ENCODE peak calls at places on chromosome 1, in seven cellular contexts. U is heart left ventricle, N is brain microvascular endothelial cell, R is cardiac muscle cell, X is prostate gland, I is right atrium auricular region, Q is BJ. V is an unnamed sample.

GRCh38 chr1:35844826-35845225 is 37.0 kb downstream of the AGO4 start:
- DNase-seq in U (no peak), N (no peak), R (no peak), X (no peak), I (no peak), Q (no peak), V (no peak)

GRCh38 chr1:53656062-53656915 is 82.7 kb downstream of the GLIS1 start:
- DNase-seq in U (no peak), N (peak), R (peak), X (no peak), I (no peak), Q (peak), V (no peak)

GRCh38 chr1:93591833-93592635 is 89.6 kb downstream of the BCAR3 start:
- DNase-seq in U (no peak), N (no peak), R (no peak), X (peak), I (no peak), Q (no peak), V (no peak)

GRCh38 chr1:77556045-77556444 is 126.4 kb downstream of the ZZZ3 start:
- DNase-seq in U (no peak), N (no peak), R (no peak), X (no peak), I (no peak), Q (no peak), V (no peak)

GRCh38 chr1:59556802-59557548 is 257.8 kb upstream of the HOOK1 start:
- DNase-seq in U (no peak), N (no peak), R (no peak), X (no peak), I (no peak), Q (no peak), V (no peak)

GRCh38 chr1:187491082-187491720 is 662.5 kb downstream of the PLA2G4A start:
- DNase-seq in U (no peak), N (no peak), R (no peak), X (no peak), I (no peak), Q (no peak), V (no peak)

GRCh38 chr1:3651939-3652537 is at the start of gene TP73:
- DNase-seq in U (no peak), N (no peak), R (peak), X (no peak), I (no peak), Q (no peak), V (no peak)

GRCh38 chr1:28163496-28164120 is 12.9 kb downstream of the PTAFR start:
- DNase-seq in U (no peak), N (no peak), R (peak), X (no peak), I (no peak), Q (no peak), V (no peak)

GRCh38 chr1:40944326-40944725 is 35.2 kb upstream of the CTPS1 start:
- DNase-seq in U (no peak), N (peak), R (peak), X (peak), I (peak), Q (peak), V (no peak)

DNA sequence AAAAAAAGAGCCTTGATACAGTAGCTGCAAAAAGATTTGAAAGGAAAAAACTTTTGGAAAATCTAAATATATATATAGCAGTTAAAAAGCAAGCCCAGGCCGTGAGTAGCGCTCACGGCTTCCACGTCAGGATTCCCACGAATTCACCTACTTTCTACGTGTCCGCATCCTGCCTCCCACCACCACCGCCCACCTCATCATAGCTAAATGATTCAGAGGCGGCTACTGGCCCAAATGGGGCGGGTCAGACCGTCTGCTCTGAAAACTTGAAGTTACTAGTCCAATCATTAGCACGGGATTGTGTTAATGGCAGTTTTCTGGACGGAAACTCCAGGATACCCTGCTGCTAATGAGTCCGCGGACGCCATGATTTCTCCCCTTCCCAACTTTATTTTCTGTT is 1.3 kb upstream of the CCSAP start:
- DNase-seq in U (no peak), N (no peak), R (no peak), X (no peak), I (no peak), Q (no peak), V (no peak)
- H3K4me3 ChIP-seq in U (no peak), N (no peak), R (no peak), X (no peak), I (peak), Q (no peak), V (peak)

DNA sequence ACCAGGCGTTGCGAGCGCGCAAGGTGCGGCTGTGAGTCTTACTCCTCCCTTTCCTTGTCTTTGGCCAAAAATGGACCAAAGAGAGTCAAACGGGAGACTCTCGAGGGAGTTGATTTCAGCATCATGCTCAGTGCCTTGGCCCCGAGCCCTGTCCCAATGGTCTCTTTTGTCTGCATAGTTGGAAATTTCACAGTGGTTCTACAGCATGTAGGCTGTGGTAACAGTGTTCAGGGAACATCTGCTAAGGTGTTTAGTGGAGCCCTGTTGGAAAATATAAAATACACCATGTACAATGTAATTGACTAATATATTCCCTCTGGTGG is 2.7 kb downstream of the CACNA1E start:
- DNase-seq in U (peak), N (no peak), R (no peak), X (no peak), I (no peak), Q (no peak), V (no peak)
- TF ChIP-seq CTCF in U (no peak), N (no peak), R (no peak), X (no peak), I (no peak), Q (no peak), V (no peak)

GRCh38 chr1:2052096-2052569 is 1.9 kb downstream of the PRKCZ start:
- DNase-seq in U (no peak), N (no peak), R (no peak), X (no peak), I (no peak), Q (no peak), V (no peak)

GRCh38 chr1:2052756-2053155 is 2.5 kb downstream of the PRKCZ start:
- DNase-seq in U (no peak), N (no peak), R (no peak), X (no peak), I (no peak), Q (no peak), V (no peak)

GRCh38 chr1:2049517-2050481 is at the start of gene PRKCZ:
- DNase-seq in U (peak), N (no peak), R (peak), X (peak), I (peak), Q (no peak), V (no peak)

GRCh38 chr1:2050482-2050792 is 226 bp downstream of the PRKCZ start:
- DNase-seq in U (no peak), N (no peak), R (no peak), X (no peak), I (no peak), Q (no peak), V (no peak)

GRCh38 chr1:2050793-2051682 is 827 bp downstream of the PRKCZ start:
- DNase-seq in U (no peak), N (no peak), R (no peak), X (no peak), I (no peak), Q (no peak), V (no peak)
- H3K4me3 ChIP-seq in U (peak), N (no peak), R (peak), X (peak), I (peak), Q (no peak), V (peak)

DNA sequence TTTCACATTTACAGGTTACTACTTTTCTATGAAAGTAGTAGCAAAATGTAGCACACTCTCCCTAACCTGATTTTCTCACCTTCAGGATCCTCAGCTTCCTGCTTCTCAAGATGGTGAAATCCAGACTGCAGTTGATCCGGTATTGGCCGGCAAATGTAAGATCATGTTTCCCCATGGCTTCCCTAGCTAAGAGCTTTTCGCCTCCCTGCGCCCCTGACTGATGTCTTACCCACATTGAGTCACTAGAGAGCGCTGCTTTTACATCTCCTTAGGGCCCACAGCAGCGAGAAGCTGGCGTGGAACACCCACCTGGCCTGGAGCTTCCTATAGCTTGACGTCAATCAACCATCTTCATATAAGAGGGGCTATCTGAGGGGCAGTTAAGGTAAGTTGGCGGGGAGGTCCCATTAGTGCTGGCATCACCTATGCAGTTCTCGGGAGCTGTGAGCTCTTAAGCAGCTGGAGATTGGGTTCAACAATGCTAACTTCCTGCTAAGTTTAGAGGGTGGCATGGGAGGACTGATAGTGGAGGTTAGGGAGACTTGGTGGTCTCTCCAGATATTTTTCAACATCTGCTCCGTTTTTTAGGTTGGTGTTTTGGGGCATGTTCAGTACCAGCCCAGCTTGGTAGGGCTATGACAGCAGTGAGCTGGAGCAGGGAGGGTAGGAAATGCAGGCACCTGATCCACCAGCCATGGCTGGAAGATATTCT is 5.5 kb downstream of the PTPN7 start:
- DNase-seq in U (no peak), N (peak), R (peak), X (no peak), I (no peak), Q (no peak), V (no peak)
- TF ChIP-seq CTCF in U (peak), N (peak), R (peak), X (peak), I (no peak), Q (peak), V (no peak)

GRCh38 chr1:153543738-153544135 is 1.9 kb downstream of the S100A4 start:
- DNase-seq in U (no peak), N (no peak), R (no peak), X (no peak), I (no peak), Q (no peak), V (no peak)

GRCh38 chr1:153542956-153543737 is 2.4 kb upstream of the S100A5 start:
- DNase-seq in U (no peak), N (no peak), R (no peak), X (no peak), I (no peak), Q (no peak), V (no peak)

GRCh38 chr1:153546371-153546770 is 765 bp upstream of the S100A4 start:
- DNase-seq in U (no peak), N (no peak), R (no peak), X (no peak), I (no peak), Q (no peak), V (peak)

GRCh38 chr1:153545067-153546055 is at the start of gene S100A4:
- DNase-seq in U (peak), N (peak), R (peak), X (peak), I (peak), Q (peak), V (peak)

DNA sequence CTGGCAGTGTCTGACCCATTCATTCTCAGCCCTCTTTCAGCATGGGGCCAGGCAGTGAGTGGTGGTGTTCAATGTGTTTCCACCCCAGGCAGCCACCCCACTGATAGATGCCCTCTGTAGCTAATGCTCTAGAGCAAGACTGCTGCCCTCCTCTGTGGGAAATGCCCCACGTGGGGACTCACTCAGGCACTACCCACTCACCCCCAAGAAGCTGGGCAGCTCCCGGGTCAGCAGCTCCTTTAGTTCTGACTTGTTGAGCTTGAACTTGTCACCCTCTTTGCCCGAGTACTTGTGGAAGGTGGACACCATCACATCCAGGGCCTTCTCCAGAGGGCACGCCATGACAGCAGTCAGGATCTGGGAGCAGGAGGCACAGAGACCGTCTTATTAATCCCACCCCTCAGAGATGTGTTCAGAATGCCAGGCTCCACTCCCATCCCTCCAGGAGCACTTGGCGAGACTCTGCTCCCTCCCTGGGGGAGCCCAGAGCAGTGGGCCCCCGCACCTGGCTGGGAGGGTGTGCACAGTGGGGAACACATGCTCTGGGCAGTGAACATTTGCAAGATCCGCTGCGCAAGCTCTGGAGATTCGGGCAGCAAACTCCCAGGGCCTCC is 1.0 kb downstream of the S100A4 start:
- DNase-seq in U (no peak), N (no peak), R (no peak), X (no peak), I (no peak), Q (no peak), V (peak)
- H3K4me3 ChIP-seq in U (no peak), N (no peak), R (no peak), X (peak), I (peak), Q (peak), V (peak)